ENCODE peak calls at places on chromosomes 6 and 20, in five cellular contexts. T, U, C, Z and P are unnamed samples.

GRCh38 chr6:43851204-43851855 is 81.3 kb downstream of the VEGFA start:
- DNase-seq in T (no peak), U (no peak), Z (peak; percentile 90), C (no peak), P (no peak)

GRCh38 chr20:36273414-36274247 is 32.5 kb upstream of the DLGAP4 start:
- DNase-seq in T (no peak), C (no peak), U (no peak), Z (peak; percentile 4), P (no peak)

GRCh38 chr20:25281541-25281991 is 33.7 kb downstream of the PYGB start:
- DNase-seq in C (no peak), U (no peak), Z (no peak), T (peak; percentile 6), P (peak; percentile 10)

GRCh38 chr6:32954983-32955802 is 2.3 kb upstream of the HLA-DMA start:
- DNase-seq in U (no peak), C (no peak), T (no peak), Z (no peak), P (no peak)

GRCh38 chr20:48205786-48206185 is 420.5 kb upstream of the SULF2 start:
- DNase-seq in Z (no peak), T (no peak), U (no peak), C (no peak), P (no peak)

GRCh38 chr6:85273870-85274269 is 176.0 kb upstream of the NT5E start:
- DNase-seq in U (no peak), C (no peak), Z (no peak), T (no peak), P (no peak)

GRCh38 chr6:73134588-73134987 is 90.7 kb downstream of the KHDC1L start:
- DNase-seq in T (no peak), Z (peak; percentile 18), C (no peak), U (peak; percentile 38), P (no peak)

GRCh38 chr6:114084327-114084890 is 113.5 kb upstream of the HDAC2 start:
- DNase-seq in U (no peak), T (no peak), C (no peak), Z (peak; percentile 78), P (no peak)

GRCh38 chr6:27168108-27168507 is 79.4 kb upstream of the PRSS16 start:
- DNase-seq in T (no peak), C (no peak), Z (peak; percentile 50), U (no peak), P (no peak)

GRCh38 chr6:28943557-28944411 is 20.0 kb upstream of the TRIM27 start:
- DNase-seq in Z (peak; percentile 66), T (peak; percentile 57), U (peak; percentile 73), C (peak; percentile 50), P (peak; percentile 62)

GRCh38 chr6:43395822-43396221 is 26.4 kb upstream of the ZNF318 start:
- DNase-seq in C (no peak), T (no peak), Z (no peak), U (no peak), P (no peak)

GRCh38 chr6:22442826-22443225 is 126.5 kb upstream of the HDGFL1 start:
- DNase-seq in Z (peak; percentile 32), T (peak; percentile 11), U (no peak), C (no peak), P (no peak)

GRCh38 chr20:48456361-48457184 is 371.2 kb downstream of the PREX1 start:
- DNase-seq in U (no peak), C (no peak), T (no peak), Z (no peak), P (no peak)

GRCh38 chr6:42049116-42049809 is 1.1 kb upstream of the TAF8 start:
- DNase-seq in Z (no peak), U (no peak), C (no peak), T (peak; percentile 61), P (peak; percentile 33)

GRCh38 chr6:11366183-11366933 is 133.9 kb upstream of the NEDD9 start:
- DNase-seq in C (peak; percentile 79), T (no peak), U (no peak), Z (no peak), P (no peak)

GRCh38 chr6:52285174-52286068 is 879 bp upstream of the MCM3 start:
- DNase-seq in C (no peak), T (no peak), U (no peak), Z (no peak), P (no peak)

GRCh38 chr6:167568407-167569024 is 243.6 kb downstream of the TTLL2 start:
- DNase-seq in U (no peak), T (no peak), Z (no peak), C (no peak), P (no peak)

GRCh38 chr6:55142610-55143009 is 31.7 kb upstream of the HCRTR2 start:
- DNase-seq in T (no peak), U (no peak), Z (no peak), C (no peak), P (no peak)

GRCh38 chr6:43984442-43985321 is 142.6 kb downstream of the MRPL14 start:
- DNase-seq in C (no peak), U (no peak), Z (no peak), T (no peak), P (peak; percentile 15)

GRCh38 chr6:36095497-36096391 is 34.6 kb upstream of the MAPK13 start:
- DNase-seq in C (no peak), T (no peak), Z (no peak), U (no peak), P (no peak)

GRCh38 chr6:1527098-1527497 is 82.6 kb upstream of the FOXC1 start:
- DNase-seq in Z (peak; percentile 64), C (peak; percentile 57), U (peak; percentile 68), T (peak; percentile 39), P (no peak)

GRCh38 chr20:23162887-23163286 is 76.8 kb upstream of the CD93 start:
- DNase-seq in C (no peak), T (no peak), Z (no peak), U (no peak), P (no peak)

GRCh38 chr20:59566631-59567524 is 37.5 kb upstream of the PHACTR3 start:
- DNase-seq in C (no peak), U (no peak), T (no peak), Z (no peak), P (no peak)

GRCh38 chr6:117270121-117270959 is 5.0 kb downstream of the VGLL2 start:
- DNase-seq in C (no peak), Z (peak; percentile 13), T (no peak), U (no peak), P (no peak)

GRCh38 chr20:13877789-13878188 is 93.0 kb downstream of the NDUFAF5 start:
- DNase-seq in U (no peak), Z (no peak), C (no peak), T (no peak), P (no peak)

GRCh38 chr20:34269996-34270627 is 28.9 kb downstream of the ASIP start:
- DNase-seq in U (no peak), Z (no peak), T (peak; percentile 64), C (no peak), P (peak; percentile 22)

GRCh38 chr6:167401525-167402194 is 76.8 kb downstream of the TTLL2 start:
- DNase-seq in C (no peak), U (no peak), T (no peak), Z (no peak), P (no peak)

GRCh38 chr6:40956871-40957270 is 82.2 kb downstream of the UNC5CL start:
- DNase-seq in U (no peak), C (no peak), T (no peak), Z (peak; percentile 67), P (no peak)

GRCh38 chr6:150456466-150456865 is 87.7 kb downstream of the IYD start:
- DNase-seq in Z (no peak), T (no peak), U (no peak), C (no peak), P (no peak)

GRCh38 chr20:35939264-35939663 is 15.0 kb downstream of the SCAND1 start:
- DNase-seq in T (no peak), C (no peak), U (no peak), Z (peak; percentile 1), P (no peak)

GRCh38 chr20:19427913-19428800 is 215.7 kb downstream of the SLC24A3 start:
- DNase-seq in Z (no peak), T (no peak), C (no peak), U (no peak), P (no peak)

GRCh38 chr6:129660346-129660676 is 49.7 kb downstream of the ARHGAP18 start:
- DNase-seq in Z (no peak), T (no peak), U (no peak), C (no peak), P (no peak)

GRCh38 chr6:130020106-130020851 is 1.9 kb downstream of the L3MBTL3 start:
- DNase-seq in Z (no peak), U (peak; percentile 22), C (peak; percentile 69), T (peak; percentile 60), P (peak; percentile 37)

GRCh38 chr6:73704260-73704659 is 8.3 kb downstream of the CD109 start:
- DNase-seq in U (peak; percentile 14), T (no peak), C (no peak), Z (peak; percentile 99), P (no peak)

GRCh38 chr6:159982726-159983506 is 14.0 kb downstream of the IGF2R start:
- DNase-seq in T (no peak), Z (peak; percentile 30), U (no peak), C (no peak), P (no peak)

GRCh38 chr6:159979136-159979874 is 10.4 kb downstream of the IGF2R start:
- DNase-seq in Z (peak; percentile 80), C (peak; percentile 72), U (peak; percentile 28), T (no peak), P (no peak)

GRCh38 chr6:159981591-159982245 is 12.8 kb downstream of the IGF2R start:
- DNase-seq in T (no peak), C (peak; percentile 72), Z (peak; percentile 89), U (no peak), P (peak; percentile 57)

GRCh38 chr6:159980474-159980873 is 11.6 kb downstream of the IGF2R start:
- DNase-seq in U (no peak), T (no peak), C (no peak), Z (no peak), P (no peak)

GRCh38 chr6:159981171-159981571 is 12.3 kb downstream of the IGF2R start:
- DNase-seq in Z (no peak), C (peak; percentile 48), T (no peak), U (no peak), P (no peak)
- H3K27ac ChIP-seq in Z (peak overlapping the region; percentile 61), C (peak overlapping the region; percentile 55), T (peak overlapping the region; percentile 73), U (peak overlapping the region; percentile 49), P (peak overlapping the region; percentile 75)

DNA sequence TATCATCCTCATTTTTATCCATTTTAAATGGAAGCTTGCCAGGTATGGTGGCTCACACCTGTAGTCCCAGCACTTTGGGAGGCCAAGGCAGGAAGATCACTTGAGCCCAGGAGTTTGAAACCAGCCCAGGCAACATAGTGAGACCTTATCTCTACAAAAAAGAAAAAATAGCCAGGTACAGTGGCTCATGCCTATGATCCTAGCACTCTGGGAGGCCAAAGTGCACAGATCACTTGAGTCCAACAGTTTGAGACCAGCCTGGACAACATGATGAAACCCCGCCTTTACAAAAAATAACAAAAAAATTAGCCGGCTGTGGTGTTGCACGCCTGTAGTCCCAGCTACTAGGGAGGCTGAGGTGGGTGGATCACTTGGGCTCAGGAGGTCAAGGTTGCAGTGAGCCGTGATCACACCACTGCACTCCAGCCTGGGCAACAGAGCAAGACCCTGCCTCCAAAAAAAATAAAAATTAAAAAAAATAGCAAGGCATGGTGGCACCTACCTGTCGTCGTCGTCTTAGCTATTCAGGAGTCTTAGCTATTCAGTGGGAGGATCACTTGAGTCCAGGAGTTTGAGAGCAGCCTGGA is 89.0 kb downstream of the TCP11 start:
- DNase-seq in C (no peak), U (no peak), Z (no peak), T (no peak), P (no peak)
- H3K27ac ChIP-seq in C (no peak overlapping the region), U (peak overlapping the region; percentile 98), Z (no peak overlapping the region), T (peak overlapping the region; percentile 44), P (no peak overlapping the region)

GRCh38 chr6:138907167-138907566 is 80.9 kb downstream of the REPS1 start:
- DNase-seq in C (no peak), U (no peak), T (no peak), Z (no peak), P (no peak)
- H3K27ac ChIP-seq in C (no peak overlapping the region), U (no peak overlapping the region), T (no peak overlapping the region), Z (no peak overlapping the region), P (no peak overlapping the region)

GRCh38 chr6:134201716-134202115 is 116.2 kb downstream of the SGK1 start:
- DNase-seq in U (no peak), C (no peak), T (no peak), Z (no peak), P (no peak)
- H3K27ac ChIP-seq in U (no peak overlapping the region), C (no peak overlapping the region), T (no peak overlapping the region), Z (no peak overlapping the region), P (no peak overlapping the region)